ENCODE peak calls at places on chromosome 18, in six cellular contexts. N is aorta, X is SJSA1, Z is tibial artery, F is right lobe of liver, C is skeletal muscle cell. R is an unnamed sample.

GRCh38 chr18:47263197-47263827 is 11.9 kb upstream of the SKOR2 start:
- DNase-seq in N (no peak), C (no peak), F (no peak), Z (no peak), X (peak; percentile 11), R (no peak)

GRCh38 chr18:24502621-24503020 is 42.2 kb downstream of the HRH4 start:
- DNase-seq in Z (no peak), N (no peak), F (no peak), X (no peak), C (no peak), R (no peak)

GRCh38 chr18:69216390-69216789 is 184.3 kb upstream of the DOK6 start:
- DNase-seq in C (no peak), F (no peak), X (no peak), N (no peak), Z (no peak), R (no peak)

GRCh38 chr18:304887-305529 is 37.2 kb upstream of the THOC1 start:
- DNase-seq in N (no peak), C (no peak), X (peak; percentile 43), Z (no peak), F (no peak), R (no peak)

GRCh38 chr18:58513615-58514014 is 115.3 kb downstream of the ALPK2 start:
- DNase-seq in X (no peak), Z (no peak), N (no peak), F (no peak), C (no peak), R (no peak)

GRCh38 chr18:33495278-33495677 is 54.8 kb upstream of the CCDC178 start:
- DNase-seq in X (peak; percentile 2), F (peak; percentile 47), C (peak; percentile 14), Z (no peak), N (no peak), R (no peak)

GRCh38 chr18:49177812-49178211 is 227.0 kb upstream of the SMAD7 start:
- DNase-seq in F (no peak), N (no peak), Z (no peak), X (peak; percentile 64), C (peak; percentile 22), R (no peak)

GRCh38 chr18:68152770-68153169 is 562.1 kb downstream of the TMX3 start:
- DNase-seq in C (no peak), F (no peak), N (no peak), Z (no peak), X (no peak), R (no peak)

GRCh38 chr18:46289458-46289857 is 185.3 kb downstream of the HAUS1 start:
- DNase-seq in X (no peak), N (no peak), F (no peak), Z (no peak), C (no peak), R (no peak)

GRCh38 chr18:45836242-45837215 is 11.1 kb downstream of the SIGLEC15 start:
- DNase-seq in F (no peak), N (no peak), C (no peak), X (no peak), Z (no peak), R (no peak)

GRCh38 chr18:13279181-13280065 is 60.9 kb downstream of the LDLRAD4 start:
- DNase-seq in C (no peak), X (no peak), Z (peak; percentile 21), N (peak; percentile 42), F (no peak), R (no peak)

GRCh38 chr18:13275075-13275474 is 56.5 kb downstream of the LDLRAD4 start:
- DNase-seq in N (no peak), Z (no peak), X (no peak), C (no peak), F (no peak), R (no peak)

GRCh38 chr18:13278231-13278630 is 59.7 kb downstream of the LDLRAD4 start:
- DNase-seq in N (no peak), F (no peak), X (no peak), Z (peak; percentile 8), C (no peak), R (no peak)

GRCh38 chr18:13273800-13274199 is 55.2 kb downstream of the LDLRAD4 start:
- DNase-seq in X (no peak), Z (no peak), C (no peak), N (no peak), F (no peak), R (no peak)

GRCh38 chr18:13276530-13277520 is 58.3 kb downstream of the LDLRAD4 start:
- DNase-seq in C (no peak), Z (peak; percentile 9), X (no peak), N (no peak), F (peak; percentile 22), R (no peak)
- H3K4me3 ChIP-seq in C (no peak overlapping the region), Z (no peak overlapping the region), X (no peak overlapping the region), N (no peak overlapping the region), F (no peak overlapping the region), R (no peak overlapping the region)

DNA sequence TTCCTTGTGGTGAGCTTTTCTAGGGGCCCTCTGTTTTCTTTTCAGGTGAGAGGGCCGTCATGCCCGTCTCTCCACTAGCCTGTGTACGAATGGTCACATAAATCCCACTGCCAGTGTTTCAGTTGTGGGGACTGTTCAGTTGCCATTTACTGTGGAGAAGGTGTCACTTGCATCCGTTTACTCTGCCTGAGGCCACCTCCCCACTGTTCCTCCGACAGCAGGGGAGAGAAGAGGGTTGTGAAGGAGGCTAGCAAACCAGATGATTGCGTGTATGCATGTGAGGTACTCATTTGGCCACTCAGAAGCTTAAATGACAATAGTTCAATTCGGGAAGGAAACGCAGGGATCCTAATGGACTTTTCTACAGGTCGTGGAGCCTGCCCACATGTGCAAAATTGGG is 3.3 kb downstream of the MTCL1 start:
- DNase-seq in Z (no peak), C (no peak), X (no peak), N (no peak), F (no peak), R (no peak)
- H3K4me3 ChIP-seq in Z (no peak overlapping the region), C (no peak overlapping the region), X (no peak overlapping the region), N (no peak overlapping the region), F (no peak overlapping the region), R (no peak overlapping the region)

GRCh38 chr18:54149078-54149697 is 75.3 kb downstream of the MBD2 start:
- DNase-seq in N (peak; percentile 65), Z (peak; percentile 32), X (peak; percentile 96), F (no peak), C (peak; percentile 75), R (no peak)
- H3K4me3 ChIP-seq in N (no peak overlapping the region), Z (no peak overlapping the region), X (peak overlapping the region; percentile 14), F (no peak overlapping the region), C (peak overlapping the region; percentile 6), R (no peak overlapping the region)

DNA sequence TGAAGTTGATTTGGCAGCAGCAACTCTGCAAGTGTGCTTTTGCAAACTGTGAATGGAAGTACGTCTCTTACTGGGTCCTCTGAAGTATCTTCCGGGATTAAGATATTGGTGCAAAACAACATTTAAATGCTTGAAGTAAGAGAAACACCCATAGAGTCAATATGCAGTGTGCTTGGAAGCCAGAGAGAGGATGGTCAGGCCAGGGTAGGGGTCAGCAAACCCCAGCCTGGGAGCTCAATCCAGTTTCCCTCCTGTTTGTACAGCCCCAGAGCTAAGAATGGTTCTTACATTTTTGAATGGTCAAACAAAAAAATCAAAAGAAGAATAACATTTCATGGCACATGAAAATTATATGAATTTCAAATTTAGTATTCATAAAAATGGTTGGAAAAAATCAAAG is 13.5 kb downstream of the CCDC68 start:
- DNase-seq in C (no peak), X (no peak), N (no peak), Z (no peak), F (no peak), R (no peak)
- H3K4me3 ChIP-seq in C (no peak overlapping the region), X (no peak overlapping the region), N (no peak overlapping the region), Z (no peak overlapping the region), F (peak overlapping the region; percentile 49), R (no peak overlapping the region)

GRCh38 chr18:79962835-79963657 is 1.4 kb upstream of the HSBP1L1 start:
- DNase-seq in N (no peak), C (no peak), Z (no peak), X (no peak), F (no peak), R (no peak)
- H3K4me3 ChIP-seq in N (no peak overlapping the region), C (no peak overlapping the region), Z (no peak overlapping the region), X (no peak overlapping the region), F (no peak overlapping the region), R (no peak overlapping the region)

GRCh38 chr18:13219576-13219975 is 1.0 kb downstream of the LDLRAD4 start:
- DNase-seq in N (no peak), Z (no peak), X (no peak), C (no peak), F (no peak), R (no peak)

GRCh38 chr18:13219012-13219396 is 444 bp downstream of the LDLRAD4 start:
- DNase-seq in F (no peak), X (no peak), N (no peak), C (no peak), Z (no peak), R (no peak)

GRCh38 chr18:13218376-13219011 is at the start of gene LDLRAD4:
- DNase-seq in X (no peak), Z (peak; percentile 59), C (no peak), F (peak; percentile 58), N (peak; percentile 76), R (peak; percentile 47)

GRCh38 chr18:13221821-13222220 is 3.3 kb downstream of the LDLRAD4 start:
- DNase-seq in N (peak; percentile 79), X (no peak), C (no peak), Z (peak; percentile 61), F (peak; percentile 63), R (peak; percentile 62)

DNA sequence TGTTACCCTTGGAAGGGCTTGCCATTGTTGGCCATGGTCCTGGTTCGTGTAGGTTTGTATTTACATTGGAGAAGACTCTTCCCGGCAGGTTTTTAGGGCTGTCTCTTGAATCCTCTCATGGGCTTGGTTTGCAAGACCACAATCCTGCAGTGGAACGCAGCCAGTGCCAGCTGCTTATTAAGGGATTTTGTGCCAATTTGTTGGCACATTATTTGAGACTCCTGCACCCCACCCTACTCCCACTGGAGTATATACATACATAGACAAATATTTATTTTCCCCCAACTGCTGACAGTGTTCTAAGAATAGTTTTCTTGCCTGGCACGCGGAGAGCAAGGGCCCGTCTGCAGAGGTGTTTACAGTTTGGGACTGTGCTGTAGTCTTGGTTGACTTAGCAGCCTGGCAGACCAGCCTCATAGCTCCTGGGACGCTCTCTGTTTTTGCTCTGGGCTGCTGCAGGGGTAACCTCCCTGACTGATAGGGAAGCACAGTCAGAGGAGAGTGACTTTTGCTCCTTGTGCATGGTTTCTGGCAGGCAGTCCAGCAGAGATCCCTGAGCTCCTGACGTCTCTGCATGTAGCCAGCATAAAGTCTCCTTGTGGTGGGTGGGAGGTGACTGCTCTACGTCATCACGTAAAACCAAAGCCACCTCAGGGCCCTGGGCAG is 1.9 kb downstream of the LDLRAD4 start:
- DNase-seq in X (no peak), C (no peak), F (peak; percentile 76), N (peak; percentile 66), Z (peak; percentile 36), R (no peak)
- H3K4me3 ChIP-seq in X (no peak overlapping the region), C (no peak overlapping the region), F (no peak overlapping the region), N (peak overlapping the region; percentile 30), Z (peak overlapping the region; percentile 86), R (peak overlapping the region; percentile 3)